ENCODE peak calls at places on chromosomes 2 and 18, in four cellular contexts. One of them, this sample, is unnamed.

GRCh38 chr2:85504434-85505261 is 34.3 kb upstream of the MAT2A start:
- DNase-seq in cardiac muscle cell: no peak
- DNase-seq in NCI-H748 treated with DMSO at 0.1 percent for 48 hours: no peak
- DNase-seq in NB4: peak
- DNase-seq in this sample: no peak

GRCh38 chr2:29398384-29399237 is 283.4 kb downstream of the CLIP4 start:
- DNase-seq in NCI-H748 treated with DMSO at 0.1 percent for 48 hours: no peak
- DNase-seq in cardiac muscle cell: peak
- DNase-seq in NB4: no peak
- DNase-seq in this sample: no peak

GRCh38 chr2:169002151-169002738 is 28.9 kb downstream of the ABCB11 start:
- DNase-seq in NCI-H748 treated with DMSO at 0.1 percent for 48 hours: no peak
- DNase-seq in cardiac muscle cell: no peak
- DNase-seq in NB4: no peak
- DNase-seq in this sample: no peak

GRCh38 chr2:86383844-86384243 is 46.4 kb upstream of the REEP1 start:
- DNase-seq in NB4: no peak
- DNase-seq in NCI-H748 treated with DMSO at 0.1 percent for 48 hours: no peak
- DNase-seq in cardiac muscle cell: no peak
- DNase-seq in this sample: no peak

GRCh38 chr18:36187826-36188721 is 777 bp downstream of the MOCOS start:
- DNase-seq in cardiac muscle cell: no peak
- DNase-seq in NB4: no peak
- DNase-seq in NCI-H748 treated with DMSO at 0.1 percent for 48 hours: no peak
- DNase-seq in this sample: peak

GRCh38 chr2:86213056-86213455 is 13.8 kb downstream of the MRPL35 start:
- DNase-seq in cardiac muscle cell: no peak
- DNase-seq in NB4: no peak
- DNase-seq in NCI-H748 treated with DMSO at 0.1 percent for 48 hours: no peak
- DNase-seq in this sample: no peak

GRCh38 chr18:58967643-58968291 is 103.1 kb downstream of the ZNF532 start:
- DNase-seq in NB4: no peak
- DNase-seq in NCI-H748 treated with DMSO at 0.1 percent for 48 hours: no peak
- DNase-seq in cardiac muscle cell: no peak
- DNase-seq in this sample: no peak

GRCh38 chr18:22019193-22019592 is 150.2 kb upstream of the GATA6 start:
- DNase-seq in cardiac muscle cell: no peak
- DNase-seq in NCI-H748 treated with DMSO at 0.1 percent for 48 hours: no peak
- DNase-seq in NB4: no peak
- DNase-seq in this sample: no peak

GRCh38 chr2:186688813-186689212 is 5.0 kb upstream of the FAM171B start:
- DNase-seq in cardiac muscle cell: no peak
- DNase-seq in NCI-H748 treated with DMSO at 0.1 percent for 48 hours: no peak
- DNase-seq in NB4: no peak
- DNase-seq in this sample: no peak

GRCh38 chr2:224412064-224412921 is 10.4 kb upstream of the FAM124B start:
- DNase-seq in cardiac muscle cell: no peak
- DNase-seq in NB4: no peak
- DNase-seq in NCI-H748 treated with DMSO at 0.1 percent for 48 hours: no peak
- DNase-seq in this sample: no peak

GRCh38 chr2:179344280-179344961 is 79.8 kb upstream of the SESTD1 start:
- DNase-seq in NB4: no peak
- DNase-seq in cardiac muscle cell: peak
- DNase-seq in NCI-H748 treated with DMSO at 0.1 percent for 48 hours: no peak
- DNase-seq in this sample: no peak

GRCh38 chr2:88597168-88597567 is 30.1 kb downstream of the EIF2AK3 start:
- DNase-seq in NB4: no peak
- DNase-seq in cardiac muscle cell: no peak
- DNase-seq in NCI-H748 treated with DMSO at 0.1 percent for 48 hours: no peak
- DNase-seq in this sample: no peak

GRCh38 chr2:186590538-186591441 is 934 bp downstream of the ITGAV start:
- DNase-seq in NB4: peak
- DNase-seq in cardiac muscle cell: peak
- DNase-seq in NCI-H748 treated with DMSO at 0.1 percent for 48 hours: peak
- DNase-seq in this sample: no peak

GRCh38 chr2:228798931-228799588 is 472.0 kb downstream of the PID1 start:
- DNase-seq in NB4: no peak
- DNase-seq in cardiac muscle cell: no peak
- DNase-seq in NCI-H748 treated with DMSO at 0.1 percent for 48 hours: no peak
- DNase-seq in this sample: no peak

GRCh38 chr18:11005528-11005927 is 143.8 kb downstream of the PIEZO2 start:
- DNase-seq in NCI-H748 treated with DMSO at 0.1 percent for 48 hours: no peak
- DNase-seq in cardiac muscle cell: no peak
- DNase-seq in NB4: no peak
- DNase-seq in this sample: no peak

GRCh38 chr18:9658111-9658641 is 43.8 kb upstream of the PPP4R1 start:
- DNase-seq in cardiac muscle cell: no peak
- DNase-seq in NCI-H748 treated with DMSO at 0.1 percent for 48 hours: no peak
- DNase-seq in NB4: no peak
- DNase-seq in this sample: no peak

GRCh38 chr2:196353717-196354116 is 182.3 kb upstream of the STK17B start:
- DNase-seq in NB4: no peak
- DNase-seq in NCI-H748 treated with DMSO at 0.1 percent for 48 hours: no peak
- DNase-seq in cardiac muscle cell: no peak
- DNase-seq in this sample: no peak

GRCh38 chr2:234963785-234964615 is 12.2 kb downstream of the SH3BP4 start:
- DNase-seq in NB4: no peak
- DNase-seq in NCI-H748 treated with DMSO at 0.1 percent for 48 hours: no peak
- DNase-seq in cardiac muscle cell: no peak
- DNase-seq in this sample: peak

GRCh38 chr2:238997684-238998083 is 149.8 kb downstream of the TWIST2 start:
- DNase-seq in cardiac muscle cell: no peak
- DNase-seq in NB4: no peak
- DNase-seq in NCI-H748 treated with DMSO at 0.1 percent for 48 hours: no peak
- DNase-seq in this sample: no peak

GRCh38 chr2:7857904-7858303 is 824.0 kb upstream of the ID2 start:
- DNase-seq in NCI-H748 treated with DMSO at 0.1 percent for 48 hours: no peak
- DNase-seq in NB4: no peak
- DNase-seq in cardiac muscle cell: no peak
- DNase-seq in this sample: no peak

GRCh38 chr2:174752403-174753037 is 11.8 kb downstream of the CHRNA1 start:
- DNase-seq in cardiac muscle cell: no peak
- DNase-seq in NCI-H748 treated with DMSO at 0.1 percent for 48 hours: no peak
- DNase-seq in NB4: no peak
- DNase-seq in this sample: no peak

GRCh38 chr2:47346669-47347068 is 56.3 kb upstream of the MSH2 start:
- DNase-seq in NB4: no peak
- DNase-seq in cardiac muscle cell: no peak
- DNase-seq in NCI-H748 treated with DMSO at 0.1 percent for 48 hours: no peak
- DNase-seq in this sample: no peak

GRCh38 chr2:156437272-156437671 is 1.1 kb downstream of the GPD2 start:
- DNase-seq in cardiac muscle cell: no peak
- DNase-seq in NB4: peak
- DNase-seq in NCI-H748 treated with DMSO at 0.1 percent for 48 hours: no peak
- DNase-seq in this sample: no peak

GRCh38 chr18:840080-840408 is 28.0 kb upstream of the YES1 start:
- DNase-seq in NCI-H748 treated with DMSO at 0.1 percent for 48 hours: no peak
- DNase-seq in cardiac muscle cell: no peak
- DNase-seq in NB4: no peak
- DNase-seq in this sample: no peak

GRCh38 chr18:3478262-3478978 is 28.4 kb downstream of the TGIF1 start:
- DNase-seq in NCI-H748 treated with DMSO at 0.1 percent for 48 hours: no peak
- DNase-seq in NB4: peak
- DNase-seq in cardiac muscle cell: no peak
- DNase-seq in this sample: no peak